ENCODE peak calls at places on chromosome 17, in four cellular contexts. C is stimulated activated naive CD4-positive, alpha-beta T cell treated with Interleukin-2 at 50 U/mL for 16 hours; P is caudate nucleus; H is fibroblast of gingiva. Y is an unnamed sample.
A peak's percentile ranks its signal among the peaks of the same experiment; 100 is the strongest.

GRCh38 chr17:51152766-51153209 is 571 bp upstream of the NME1 start:
- DNase-seq in C (no peak), P (no peak), H (no peak), Y (no peak)

GRCh38 chr17:41116292-41116691 is 1.9 kb downstream of the KRTAP4-11 start:
- DNase-seq in C (no peak), P (no peak), H (no peak), Y (no peak)

GRCh38 chr17:41733348-41734138 is 900 bp downstream of the HAP1 start:
- DNase-seq in C (no peak), P (no peak), H (no peak), Y (no peak)

GRCh38 chr17:21452377-21453143 is 76.4 kb downstream of the KCNJ12 start:
- DNase-seq in C (peak; percentile 1), P (peak; percentile 60), H (peak; percentile 70), Y (peak; percentile 70)

GRCh38 chr17:708132-708531 is 6.5 kb downstream of the VPS53 start:
- DNase-seq in C (no peak), P (no peak), H (no peak), Y (no peak)

GRCh38 chr17:68562736-68563135 is 38.4 kb downstream of the FAM20A start:
- DNase-seq in C (no peak), P (no peak), H (peak; percentile 72), Y (no peak)

GRCh38 chr17:39929657-39930407 is 2.3 kb downstream of the LRRC3C start:
- DNase-seq in C (no peak), P (no peak), H (peak; percentile 85), Y (peak; percentile 64)

GRCh38 chr17:5644065-5644464 is 59.8 kb upstream of the NLRP1 start:
- DNase-seq in C (no peak), P (peak; percentile 6), H (no peak), Y (no peak)

GRCh38 chr17:310111-311010 is 42.2 kb downstream of the RPH3AL start:
- DNase-seq in C (no peak), P (no peak), H (no peak), Y (no peak)

Y was measured in foreskin fibroblast.